ENCODE peak calls at places on chromosomes 6 and 20, in seven cellular contexts. One of them, this sample, is unnamed.

GRCh38 chr6:105359419-105360366 is 43.2 kb downstream of the PREP start:
- DNase-seq in NCI-H446 treated with DMSO at 0.1 percent for 48 hours: no peak
- DNase-seq in T-helper 9 cell: no peak
- DNase-seq in NAMALWA: no peak
- DNase-seq in thyroid gland: peak
- DNase-seq in fibroblast of pulmonary artery: peak
- DNase-seq in activated CD8-positive, alpha-beta memory T cell treated with anti-CD3 and anti-CD28 coated beads, Interleukin-2, amount 50 U/mL, for 4 hours: no peak
- DNase-seq in this sample: no peak

GRCh38 chr6:170280689-170281045 is 10.2 kb downstream of the DLL1 start:
- DNase-seq in NAMALWA: no peak
- DNase-seq in NCI-H446 treated with DMSO at 0.1 percent for 48 hours: no peak
- DNase-seq in fibroblast of pulmonary artery: no peak
- DNase-seq in T-helper 9 cell: no peak
- DNase-seq in activated CD8-positive, alpha-beta memory T cell treated with anti-CD3 and anti-CD28 coated beads, Interleukin-2, amount 50 U/mL, for 4 hours: no peak
- DNase-seq in thyroid gland: no peak
- DNase-seq in this sample: no peak

GRCh38 chr6:98924647-98925046 is 23.1 kb downstream of the FBXL4 start:
- DNase-seq in fibroblast of pulmonary artery: no peak
- DNase-seq in thyroid gland: peak
- DNase-seq in NCI-H446 treated with DMSO at 0.1 percent for 48 hours: no peak
- DNase-seq in T-helper 9 cell: no peak
- DNase-seq in NAMALWA: no peak
- DNase-seq in activated CD8-positive, alpha-beta memory T cell treated with anti-CD3 and anti-CD28 coated beads, Interleukin-2, amount 50 U/mL, for 4 hours: no peak
- DNase-seq in this sample: no peak

GRCh38 chr20:64247312-64247627 is 8.3 kb upstream of the PCMTD2 start:
- DNase-seq in T-helper 9 cell: no peak
- DNase-seq in NAMALWA: no peak
- DNase-seq in fibroblast of pulmonary artery: no peak
- DNase-seq in NCI-H446 treated with DMSO at 0.1 percent for 48 hours: no peak
- DNase-seq in thyroid gland: no peak
- DNase-seq in activated CD8-positive, alpha-beta memory T cell treated with anti-CD3 and anti-CD28 coated beads, Interleukin-2, amount 50 U/mL, for 4 hours: no peak
- DNase-seq in this sample: no peak

GRCh38 chr20:48632017-48632824 is 195.6 kb downstream of the PREX1 start:
- DNase-seq in NCI-H446 treated with DMSO at 0.1 percent for 48 hours: no peak
- DNase-seq in T-helper 9 cell: no peak
- DNase-seq in thyroid gland: no peak
- DNase-seq in fibroblast of pulmonary artery: no peak
- DNase-seq in activated CD8-positive, alpha-beta memory T cell treated with anti-CD3 and anti-CD28 coated beads, Interleukin-2, amount 50 U/mL, for 4 hours: no peak
- DNase-seq in NAMALWA: no peak
- DNase-seq in this sample: no peak

GRCh38 chr6:78749326-78749725 is 118.0 kb upstream of the IRAK1BP1 start:
- DNase-seq in NAMALWA: no peak
- DNase-seq in NCI-H446 treated with DMSO at 0.1 percent for 48 hours: no peak
- DNase-seq in T-helper 9 cell: no peak
- DNase-seq in activated CD8-positive, alpha-beta memory T cell treated with anti-CD3 and anti-CD28 coated beads, Interleukin-2, amount 50 U/mL, for 4 hours: no peak
- DNase-seq in fibroblast of pulmonary artery: peak
- DNase-seq in thyroid gland: no peak
- DNase-seq in this sample: no peak

GRCh38 chr20:63095718-63096654 is 89.2 kb upstream of the BHLHE23 start:
- DNase-seq in fibroblast of pulmonary artery: no peak
- DNase-seq in activated CD8-positive, alpha-beta memory T cell treated with anti-CD3 and anti-CD28 coated beads, Interleukin-2, amount 50 U/mL, for 4 hours: peak
- DNase-seq in NCI-H446 treated with DMSO at 0.1 percent for 48 hours: no peak
- DNase-seq in T-helper 9 cell: no peak
- DNase-seq in NAMALWA: no peak
- DNase-seq in thyroid gland: no peak
- DNase-seq in this sample: no peak

GRCh38 chr6:26197736-26198625 is 110.8 kb downstream of the HFE start:
- DNase-seq in NCI-H446 treated with DMSO at 0.1 percent for 48 hours: peak
- DNase-seq in fibroblast of pulmonary artery: peak
- DNase-seq in activated CD8-positive, alpha-beta memory T cell treated with anti-CD3 and anti-CD28 coated beads, Interleukin-2, amount 50 U/mL, for 4 hours: peak
- DNase-seq in thyroid gland: peak
- DNase-seq in NAMALWA: peak
- DNase-seq in T-helper 9 cell: no peak
- DNase-seq in this sample: peak

GRCh38 chr20:18224968-18225568 is 63.3 kb upstream of the ZNF133 start:
- DNase-seq in T-helper 9 cell: no peak
- DNase-seq in fibroblast of pulmonary artery: peak
- DNase-seq in activated CD8-positive, alpha-beta memory T cell treated with anti-CD3 and anti-CD28 coated beads, Interleukin-2, amount 50 U/mL, for 4 hours: no peak
- DNase-seq in NCI-H446 treated with DMSO at 0.1 percent for 48 hours: peak
- DNase-seq in NAMALWA: no peak
- DNase-seq in thyroid gland: peak
- DNase-seq in this sample: peak

GRCh38 chr6:22888147-22888831 is 318.9 kb downstream of the HDGFL1 start:
- DNase-seq in T-helper 9 cell: no peak
- DNase-seq in fibroblast of pulmonary artery: peak
- DNase-seq in NCI-H446 treated with DMSO at 0.1 percent for 48 hours: no peak
- DNase-seq in NAMALWA: no peak
- DNase-seq in thyroid gland: no peak
- DNase-seq in activated CD8-positive, alpha-beta memory T cell treated with anti-CD3 and anti-CD28 coated beads, Interleukin-2, amount 50 U/mL, for 4 hours: no peak
- DNase-seq in this sample: no peak